ENCODE peak calls at places on chromosomes 3 and 15, in four cellular contexts. M is GM12878, E is K562, L is HepG2. A is an unnamed sample. For H4K20me1, the result is how much of the 10 kb centered on the place peaks cover.

GRCh38 chr15:79154491-79155182 is 64.1 kb upstream of the RASGRF1 start:
- DNase-seq in E (no peak), L (no peak), M (no peak), A (no peak)

GRCh38 chr3:84960581-84960980 is 1.8 kb downstream of the CADM2 start:
- DNase-seq in L (no peak), E (no peak), M (no peak), A (no peak)

GRCh38 chr3:140365872-140366697 is 311.8 kb upstream of the TRIM42 start:
- DNase-seq in M (no peak), L (no peak), E (no peak), A (no peak)

GRCh38 chr3:99638244-99638948 is at the start of gene COL8A1:
- DNase-seq in L (no peak), M (no peak), E (no peak), A (peak)

GRCh38 chr3:31312400-31312799 is 220.3 kb upstream of the STT3B start:
- DNase-seq in L (no peak), E (no peak), M (no peak), A (no peak)

GRCh38 chr3:21752749-21753347 is 1.8 kb upstream of the ZNF385D start:
- DNase-seq in E (peak), M (no peak), L (peak), A (peak)

GRCh38 chr3:31102196-31102879 is 207.9 kb upstream of the GADL1 start:
- DNase-seq in E (no peak), M (no peak), L (no peak), A (no peak)

GRCh38 chr15:67033521-67033920 is 31.9 kb upstream of the SMAD3 start:
- DNase-seq in L (no peak), E (no peak), M (no peak), A (no peak)

GRCh38 chr15:78301813-78302212 is 2.4 kb upstream of the SKIC8 start:
- DNase-seq in M (no peak), L (no peak), E (no peak), A (no peak)

DNA sequence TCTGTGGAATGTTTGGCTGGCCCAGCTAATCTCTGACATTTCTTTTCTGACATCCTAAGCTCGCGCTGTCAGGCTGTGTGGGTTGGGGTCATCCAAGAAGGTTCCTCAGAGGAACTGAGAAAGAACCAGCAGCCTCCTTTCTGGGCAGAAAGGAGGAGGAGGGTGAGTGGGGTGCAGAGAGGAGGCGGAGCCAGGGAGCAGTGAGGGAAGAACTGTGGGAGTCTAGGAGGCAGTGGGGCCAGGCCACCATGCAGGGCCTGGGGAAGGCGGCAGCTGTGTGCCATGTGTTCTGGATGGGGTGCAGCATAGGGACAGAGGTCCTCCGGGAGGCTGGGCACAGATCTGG is 5.3 kb downstream of the SEMA7A start:
- DNase-seq in L (no peak), E (no peak), M (no peak), A (no peak)
- H4K20me1 ChIP-seq in L (under half), E (under half), M (under half), A (under half)

GRCh38 chr15:50168778-50169411 is 13.1 kb upstream of the SLC27A2 start:
- DNase-seq in L (no peak), E (no peak), M (no peak), A (no peak)
- TF ChIP-seq MYC in L (no peak), E (no peak), M (no peak), A (no peak)

GRCh38 chr15:39878401-39878775 is 41.7 kb downstream of the GPR176 start:
- DNase-seq in E (no peak), L (no peak), M (no peak), A (no peak)
- H4K20me1 ChIP-seq in E (under half), L (under half), M (under half), A (under half)

GRCh38 chr3:111352585-111352984 is 189.4 kb upstream of the CD96 start:
- DNase-seq in L (no peak), M (no peak), E (no peak), A (no peak)
- TF ChIP-seq MYC in L (no peak), M (no peak), E (no peak), A (no peak)

GRCh38 chr15:64847016-64847415 is 5.3 kb downstream of the PLEKHO2 start:
- DNase-seq in E (no peak), M (no peak), L (no peak), A (no peak)

GRCh38 chr15:64847448-64847847 is 5.7 kb downstream of the PLEKHO2 start:
- DNase-seq in L (no peak), M (no peak), E (no peak), A (no peak)

GRCh38 chr15:64845183-64845611 is 3.5 kb downstream of the PLEKHO2 start:
- DNase-seq in M (no peak), L (no peak), E (no peak), A (peak)

GRCh38 chr15:64845826-64846225 is 4.1 kb downstream of the PLEKHO2 start:
- DNase-seq in E (no peak), L (no peak), M (no peak), A (no peak)

DNA sequence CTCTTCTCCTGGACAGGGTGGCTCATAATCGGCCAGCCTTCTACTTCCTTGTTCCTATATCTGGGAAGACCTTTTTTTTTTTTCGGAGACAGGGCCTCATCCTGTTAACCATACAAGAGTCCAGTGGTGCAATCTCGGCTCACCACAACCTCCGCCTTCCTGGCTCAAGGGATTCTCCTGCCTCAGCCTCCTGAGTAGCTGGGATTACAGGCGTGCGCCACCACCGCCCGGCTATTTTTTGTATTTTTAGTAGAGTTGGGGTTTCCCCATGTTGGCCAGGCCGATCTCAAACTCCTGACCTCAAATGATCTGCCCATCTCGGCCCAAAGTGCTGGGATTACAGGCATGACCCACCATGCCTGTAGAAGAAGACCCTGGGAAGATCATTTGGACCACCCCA is 4.5 kb downstream of the PLEKHO2 start:
- DNase-seq in M (no peak), E (no peak), L (no peak), A (no peak)
- H4K20me1 ChIP-seq in M (under half), E (under half), L (under half), A (under half)

DNA sequence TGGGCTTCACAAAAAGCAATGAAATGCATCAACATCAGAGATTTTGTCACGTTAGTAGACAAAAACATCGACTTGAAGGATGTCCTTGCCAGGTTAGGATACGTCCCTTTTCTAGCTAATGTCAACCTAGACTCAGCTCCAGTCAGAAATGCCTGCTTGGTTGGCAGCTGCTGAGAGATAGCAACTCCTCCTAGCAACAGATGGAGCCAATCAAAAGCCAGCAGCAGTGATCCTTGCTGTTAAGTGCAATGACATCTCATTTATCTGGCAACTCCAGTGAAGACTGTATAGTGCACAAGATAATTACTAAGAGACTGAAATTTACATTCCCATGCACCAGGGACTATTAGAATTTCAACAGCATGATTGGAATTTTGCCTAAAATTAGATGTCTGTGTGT is 424.1 kb downstream of the FGF12 start:
- DNase-seq in L (no peak), E (no peak), M (no peak), A (no peak)
- TF ChIP-seq MYC in L (no peak), E (no peak), M (no peak), A (no peak)

DNA sequence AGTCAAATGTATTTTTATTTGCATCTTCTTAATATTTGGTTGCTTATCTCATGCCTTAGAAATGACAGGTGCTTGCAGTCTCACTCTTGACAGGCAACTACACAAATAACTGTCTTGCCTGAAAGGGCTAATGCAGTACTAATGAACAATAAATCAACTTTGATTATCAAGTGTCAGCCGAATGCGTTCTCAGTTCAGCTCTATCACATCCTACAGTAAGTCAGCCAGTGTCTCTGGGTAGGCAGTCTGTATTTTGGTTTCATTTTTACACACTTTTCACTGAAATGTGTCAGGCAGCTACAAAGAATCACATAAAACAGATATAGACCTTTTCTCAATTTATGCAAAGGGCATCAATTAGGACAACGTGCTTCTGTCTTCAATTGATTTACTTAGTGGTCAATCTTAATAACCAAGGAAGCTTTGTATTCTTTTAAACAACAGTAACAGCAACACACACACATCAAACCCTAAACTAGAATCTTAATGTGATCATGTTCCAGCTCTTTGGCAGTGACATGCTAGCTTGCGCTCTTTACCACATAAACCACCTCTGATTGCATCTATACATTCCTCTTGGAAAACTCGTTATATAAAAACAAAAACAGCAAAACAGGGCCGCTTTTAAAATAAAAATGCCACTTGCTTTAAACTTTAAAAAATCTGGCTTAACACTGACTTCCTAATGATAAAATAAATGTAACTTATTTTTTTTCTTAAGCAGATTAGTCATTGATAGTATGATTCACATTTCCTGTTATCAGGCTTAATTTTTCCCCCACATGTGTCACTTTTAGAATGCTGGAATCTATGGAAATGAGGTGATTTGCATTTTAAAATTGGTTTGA is 520.4 kb downstream of the FOXP1 start:
- DNase-seq in L (no peak), E (no peak), M (no peak), A (peak)
- H4K20me1 ChIP-seq in L (under half), E (under half), M (under half), A (under half)

DNA sequence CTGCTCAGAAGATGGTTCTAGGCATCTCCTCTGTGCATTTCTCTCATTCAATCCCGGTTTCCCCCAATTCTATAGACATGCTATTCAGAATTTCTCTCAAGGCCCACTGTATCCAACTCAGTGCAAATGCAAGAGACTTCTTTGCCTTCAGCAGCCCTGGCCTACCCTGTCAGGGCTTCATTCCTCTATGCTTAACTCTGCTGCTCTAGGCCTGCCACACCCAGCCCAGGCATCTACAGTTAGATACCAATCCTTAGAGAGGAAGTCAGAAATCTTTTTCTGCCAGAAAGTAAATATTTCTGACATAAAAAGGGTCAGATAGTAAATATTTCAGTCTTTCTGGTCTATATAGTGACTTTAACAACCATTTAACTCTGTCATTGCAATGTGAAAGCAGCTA is 941.8 kb downstream of the SQOR start:
- DNase-seq in L (no peak), E (no peak), M (no peak), A (no peak)
- TF ChIP-seq MYC in L (no peak), E (no peak), M (no peak), A (no peak)

GRCh38 chr3:15108869-15109268 is 9.9 kb upstream of the RBSN start:
- DNase-seq in L (no peak), E (no peak), M (no peak), A (no peak)
- H4K20me1 ChIP-seq in L (under half), E (under half), M (under half), A (under half)

GRCh38 chr15:63372753-63373152 is 8.9 kb downstream of the CA12 start:
- DNase-seq in L (no peak), M (no peak), E (no peak), A (no peak)
- TF ChIP-seq MYC in L (no peak), M (no peak), E (no peak), A (no peak)